ENCODE peak calls at places on chromosomes 13 and 19, in ten cellular contexts. D is esophagus muscularis mucosa, Z is stomach, N is SK-N-SH, K is H1, Q is transverse colon, R is sigmoid colon, X is HepG2, S is suprapubic skin, U is GM12878. F is an unnamed sample.

GRCh38 chr13:29454931-29455481 is 140.5 kb downstream of the SLC7A1 start:
- DNase-seq in X (peak), R (no peak), U (no peak), K (no peak), Z (no peak), N (no peak), Q (no peak), S (no peak), D (peak), F (no peak)

GRCh38 chr19:18972851-18973250 is 31.8 kb upstream of the HOMER3 start:
- DNase-seq in Z (no peak), Q (no peak), R (no peak), N (no peak), K (no peak), X (no peak), U (no peak), D (no peak), S (no peak), F (no peak)

GRCh38 chr13:97333983-97334382 is 100.0 kb upstream of the RAP2A start:
- DNase-seq in N (no peak), D (no peak), K (no peak), Q (no peak), X (no peak), U (no peak), Z (no peak), R (no peak), S (no peak), F (no peak)

GRCh38 chr13:42048625-42049453 is at the start of gene DGKH:
- DNase-seq in S (peak), Z (peak), D (no peak), R (peak), K (no peak), X (no peak), Q (peak), U (no peak), N (peak), F (peak)

GRCh38 chr19:46862974-46863632 is 2.3 kb downstream of the ARHGAP35 start:
- DNase-seq in K (no peak), D (no peak), S (peak), Z (no peak), U (no peak), Q (no peak), R (peak), X (no peak), N (no peak), F (no peak)

GRCh38 chr13:92321174-92321573 is 905.4 kb upstream of the GPC6 start:
- DNase-seq in N (no peak), U (no peak), Q (no peak), D (no peak), X (no peak), Z (no peak), K (no peak), R (no peak), S (no peak), F (no peak)

GRCh38 chr13:59962343-59962742 is 201.4 kb downstream of the DIAPH3 start:
- DNase-seq in U (no peak), D (no peak), N (no peak), Q (no peak), S (no peak), Z (no peak), K (no peak), X (no peak), R (no peak), F (no peak)

GRCh38 chr13:84362777-84363176 is 480.5 kb upstream of the SLITRK1 start:
- DNase-seq in X (no peak), Q (no peak), N (no peak), D (no peak), R (no peak), U (no peak), S (no peak), Z (no peak), K (no peak), F (no peak)

GRCh38 chr13:64311112-64311511 is 2895.5 kb upstream of the PCDH20 start:
- DNase-seq in Q (no peak), R (no peak), N (no peak), S (no peak), K (no peak), X (no peak), D (no peak), Z (no peak), U (no peak), F (no peak)

GRCh38 chr13:33271759-33272158 is 13.8 kb downstream of the STARD13 start:
- DNase-seq in K (no peak), R (no peak), S (no peak), U (no peak), D (no peak), Q (no peak), X (no peak), N (no peak), Z (no peak), F (no peak)

GRCh38 chr19:29665215-29665825 is at the start of gene PLEKHF1:
- DNase-seq in K (no peak), N (peak), Z (peak), R (peak), D (peak), Q (peak), S (peak), X (peak), U (no peak), F (peak)

GRCh38 chr13:41552031-41552430 is 94.7 kb downstream of the RGCC start:
- DNase-seq in X (no peak), D (no peak), S (no peak), K (no peak), N (peak), R (no peak), Z (no peak), U (no peak), Q (no peak), F (no peak)

GRCh38 chr13:92806215-92806614 is 420.4 kb upstream of the GPC6 start:
- DNase-seq in U (no peak), N (no peak), D (no peak), S (no peak), Q (no peak), X (no peak), K (no peak), Z (no peak), R (no peak), F (no peak)

GRCh38 chr19:19661675-19662251 is 1.7 kb downstream of the ATP13A1 start:
- DNase-seq in R (peak), Q (peak), U (peak), N (peak), D (no peak), K (no peak), S (no peak), X (peak), Z (no peak), F (no peak)

GRCh38 chr13:109904218-109904617 is 117.8 kb upstream of the IRS2 start:
- DNase-seq in U (no peak), R (no peak), Z (no peak), X (no peak), K (no peak), Q (no peak), N (no peak), S (no peak), D (no peak), F (no peak)

GRCh38 chr13:48567521-48568331 is 34.8 kb upstream of the RCBTB2 start:
- DNase-seq in S (no peak), D (peak), Z (peak), Q (no peak), R (no peak), K (no peak), N (no peak), U (no peak), X (peak), F (no peak)

GRCh38 chr13:22198656-22199217 is 527.9 kb downstream of the FGF9 start:
- DNase-seq in K (no peak), N (no peak), S (no peak), D (peak), Q (no peak), R (no peak), U (no peak), X (no peak), Z (no peak), F (no peak)

GRCh38 chr13:48159436-48160225 is 64.7 kb upstream of the MED4 start:
- DNase-seq in D (no peak), K (peak), S (no peak), Z (no peak), N (no peak), R (no peak), X (no peak), U (no peak), Q (no peak), F (no peak)

GRCh38 chr19:28905996-28906395 is 307.0 kb downstream of the UQCRFS1 start:
- DNase-seq in R (no peak), D (no peak), K (no peak), Q (no peak), X (no peak), U (no peak), S (no peak), N (no peak), Z (no peak), F (no peak)

GRCh38 chr19:49468746-49469447 is 5.1 kb upstream of the FLT3LG start:
- DNase-seq in R (peak), N (no peak), Q (peak), S (peak), U (peak), D (peak), X (no peak), Z (peak), K (no peak), F (peak)

GRCh38 chr13:106103779-106104178 is 431.7 kb downstream of the EFNB2 start:
- DNase-seq in X (no peak), K (no peak), S (no peak), Z (no peak), U (no peak), R (no peak), N (no peak), D (no peak), Q (no peak), F (no peak)

GRCh38 chr19:41083516-41083915 is 4.7 kb upstream of the CYP2A13 start:
- DNase-seq in Z (no peak), X (no peak), R (no peak), N (no peak), K (no peak), D (no peak), Q (no peak), U (no peak), S (no peak), F (no peak)

GRCh38 chr13:84574851-84575250 is 692.6 kb upstream of the SLITRK1 start:
- DNase-seq in N (peak), K (no peak), U (no peak), X (no peak), R (no peak), S (no peak), Q (no peak), D (no peak), Z (no peak), F (no peak)

GRCh38 chr13:93744033-93744432 is 517.4 kb downstream of the GPC6 start:
- DNase-seq in N (no peak), K (no peak), X (no peak), U (no peak), R (no peak), S (no peak), D (no peak), Q (no peak), Z (no peak), F (no peak)

GRCh38 chr19:11088508-11089253 is 582 bp upstream of the LDLR start:
- DNase-seq in Q (no peak), R (peak), Z (no peak), D (no peak), X (peak), S (no peak), N (no peak), K (no peak), U (no peak), F (no peak)

GRCh38 chr19:16530540-16531379 is 11.5 kb downstream of the CHERP start:
- DNase-seq in D (no peak), Z (no peak), R (no peak), K (no peak), X (no peak), Q (no peak), S (no peak), U (no peak), N (no peak), F (peak)

GRCh38 chr19:46608581-46609345 is 7.6 kb downstream of the CALM3 start:
- DNase-seq in K (no peak), Z (no peak), U (no peak), X (no peak), D (no peak), R (peak), S (peak), Q (peak), N (peak), F (no peak)

GRCh38 chr19:55482967-55483671 is 1.9 kb upstream of the NAT14 start:
- DNase-seq in X (no peak), Z (no peak), N (no peak), Q (no peak), S (no peak), U (no peak), K (no peak), D (no peak), R (no peak), F (no peak)

GRCh38 chr13:23349127-23349897 is 84.2 kb downstream of the SACS start:
- DNase-seq in K (no peak), Z (no peak), Q (no peak), N (no peak), X (no peak), U (no peak), D (no peak), S (no peak), R (no peak), F (no peak)

GRCh38 chr19:42052241-42052863 is 17.7 kb downstream of the GRIK5 start:
- DNase-seq in K (no peak), R (no peak), Q (no peak), U (no peak), Z (no peak), S (no peak), N (peak), D (no peak), X (no peak), F (no peak)

GRCh38 chr13:27533155-27533643 is 82.8 kb upstream of the MTIF3 start:
- DNase-seq in R (peak), X (peak), U (no peak), D (peak), K (peak), Z (peak), N (peak), S (peak), Q (peak), F (peak)

GRCh38 chr13:47168086-47168485 is 271.2 kb upstream of the HTR2A start:
- DNase-seq in U (no peak), Z (no peak), Q (no peak), S (no peak), K (no peak), D (no peak), N (no peak), X (no peak), R (no peak), F (no peak)

GRCh38 chr19:53978975-53979801 is 12.2 kb upstream of the CACNG6 start:
- DNase-seq in U (no peak), D (no peak), K (no peak), S (no peak), Q (no peak), X (no peak), Z (no peak), R (no peak), N (no peak), F (no peak)
- TF ChIP-seq POLR2AphosphoS5 in U (no peak), D (no peak), K (no peak), S (no peak), Q (no peak), X (no peak), Z (no peak), R (no peak), N (peak), F (no peak)

DNA sequence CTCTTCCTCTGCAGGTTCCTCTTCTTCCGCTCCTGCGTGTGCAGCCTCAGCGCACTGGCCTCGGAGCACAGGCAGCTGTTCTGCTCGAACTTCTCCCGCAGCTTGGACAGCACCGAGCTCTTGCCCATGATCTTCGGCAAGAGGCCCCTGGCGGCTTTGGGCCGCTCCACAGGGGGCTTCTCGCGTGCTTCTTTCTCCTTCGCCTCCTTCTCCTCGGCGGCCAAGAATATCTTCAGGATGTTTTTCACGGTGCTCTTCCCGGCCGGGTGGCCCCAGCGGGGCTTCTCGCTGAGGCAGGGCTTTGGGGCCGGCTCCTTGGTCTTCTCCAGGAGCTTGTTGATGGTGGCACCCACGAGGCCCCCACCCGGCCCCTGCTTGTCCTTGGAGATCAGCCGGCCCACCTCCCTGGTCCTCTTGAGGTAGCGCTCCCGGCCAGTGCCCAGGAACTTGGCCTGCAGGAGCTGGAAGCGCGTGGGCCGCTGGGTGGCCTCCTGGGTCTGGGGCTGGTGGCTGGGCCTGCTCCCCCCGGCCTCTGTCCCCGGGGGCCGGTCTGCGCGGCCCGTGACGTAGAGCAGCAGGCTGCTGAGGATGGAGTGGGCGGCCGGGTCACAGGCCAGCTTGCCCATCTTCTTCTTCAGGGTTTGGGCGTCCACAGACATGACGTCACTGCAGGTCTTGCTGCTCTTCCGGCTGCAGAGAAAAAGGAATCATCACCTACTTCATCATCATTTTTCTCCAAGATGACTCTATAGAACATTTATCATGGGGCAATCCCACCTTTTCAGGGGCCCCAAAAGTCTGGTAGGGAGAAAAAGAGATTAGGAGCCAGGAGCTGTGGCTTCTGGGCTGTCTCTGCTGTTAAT is 43.8 kb upstream of the GRTP1 start:
- DNase-seq in Z (no peak), U (no peak), Q (no peak), S (peak), K (no peak), X (no peak), D (no peak), N (no peak), R (peak), F (peak)
- TF ChIP-seq CTCF in Z (no peak), U (no peak), Q (no peak), S (no peak), K (no peak), X (no peak), D (no peak), N (no peak), R (no peak), F (no peak)

DNA sequence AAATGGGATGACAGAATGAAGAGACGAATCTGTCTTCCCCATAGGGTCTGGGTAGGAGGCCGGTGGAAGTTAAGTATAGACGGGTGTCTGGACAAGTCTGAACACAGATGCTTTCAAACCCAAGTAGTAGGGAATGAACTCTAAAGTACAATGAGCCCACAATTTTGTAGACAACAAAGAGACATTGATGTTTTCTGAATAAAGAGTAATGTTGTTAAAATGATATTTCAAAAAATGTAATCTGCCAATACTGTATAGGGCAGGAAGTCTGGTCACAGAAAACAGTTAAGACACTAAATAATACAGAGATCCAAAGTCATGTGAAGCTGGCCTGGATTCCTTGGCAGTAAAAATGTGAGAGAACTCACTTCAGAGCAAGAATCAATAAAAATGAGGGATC is 125.5 kb downstream of the ENOX1 start:
- DNase-seq in X (no peak), R (no peak), S (no peak), N (no peak), U (no peak), K (no peak), Q (no peak), Z (no peak), D (no peak), F (no peak)
- TF ChIP-seq EP300 in X (no peak), R (no peak), S (no peak), N (no peak), U (no peak), K (no peak), Q (no peak), Z (no peak), D (no peak), F (no peak)

GRCh38 chr19:38900220-38900629 is 456 bp downstream of the NFKBIB start:
- DNase-seq in U (no peak), R (no peak), X (no peak), K (no peak), Q (no peak), Z (no peak), D (no peak), N (no peak), S (no peak), F (no peak)
- TF ChIP-seq POLR2AphosphoS5 in U (peak), R (no peak), X (no peak), K (no peak), Q (no peak), Z (no peak), D (no peak), N (no peak), S (no peak), F (no peak)

F was measured in upper lobe of left lung.